ENCODE peak calls at places on chromosome 5, in six cellular contexts. B, S, F, U, R and J are unnamed samples.

GRCh38 chr5:40410231-40410861 is 269.4 kb upstream of the PTGER4 start:
- DNase-seq in B (peak; percentile 73), U (no peak), S (peak; percentile 76), R (no peak), F (no peak), J (peak; percentile 86)

GRCh38 chr5:31066655-31067328 is 126.7 kb upstream of the CDH6 start:
- DNase-seq in R (no peak), B (no peak), F (no peak), U (no peak), S (peak; percentile 35), J (peak; percentile 80)

GRCh38 chr5:95048633-95049032 is 236.3 kb downstream of the MCTP1 start:
- DNase-seq in S (no peak), R (no peak), B (no peak), U (no peak), F (no peak), J (no peak)

GRCh38 chr5:119330367-119331183 is 25.2 kb upstream of the TNFAIP8 start:
- DNase-seq in U (no peak), B (peak; percentile 54), R (no peak), F (no peak), S (peak; percentile 34), J (no peak)

GRCh38 chr5:90545511-90545910 is 13.1 kb upstream of the ADGRV1 start:
- DNase-seq in U (no peak), B (no peak), S (no peak), F (no peak), R (no peak), J (no peak)

GRCh38 chr5:43193952-43194321 is 1.9 kb downstream of the NIM1K start:
- DNase-seq in U (no peak), F (peak; percentile 12), S (no peak), R (no peak), B (no peak), J (no peak)

GRCh38 chr5:55232194-55232984 is 1.0 kb downstream of the CCNO start:
- DNase-seq in R (no peak), U (peak; percentile 37), F (peak; percentile 42), S (no peak), B (no peak), J (no peak)

GRCh38 chr5:142915840-142916424 is 145.8 kb downstream of the ARHGAP26 start:
- DNase-seq in R (no peak), S (peak; percentile 41), B (no peak), F (no peak), U (peak; percentile 19), J (no peak)

GRCh38 chr5:154849261-154849660 is 1.1 kb downstream of the FAXDC2 start:
- DNase-seq in R (no peak), F (no peak), B (no peak), S (no peak), U (no peak), J (no peak)

GRCh38 chr5:107388111-107388861 is 282.5 kb downstream of the EFNA5 start:
- DNase-seq in F (no peak), U (no peak), B (peak; percentile 6), R (no peak), S (peak; percentile 91), J (peak; percentile 96)

GRCh38 chr5:78755822-78756429 is 107.4 kb upstream of the LHFPL2 start:
- DNase-seq in B (no peak), S (no peak), F (peak; percentile 38), U (no peak), R (no peak), J (no peak)

GRCh38 chr5:157189223-157189622 is 8.6 kb downstream of the ITK start:
- DNase-seq in U (no peak), S (no peak), R (no peak), B (peak; percentile 53), F (no peak), J (no peak)

GRCh38 chr5:148653840-148654781 is at the start of gene HTR4:
- DNase-seq in U (no peak), S (no peak), F (no peak), R (no peak), B (no peak), J (no peak)